ENCODE peak calls at places on chromosomes 13 and 19, in five cellular contexts. A, M, V, Z and N are unnamed samples.

GRCh38 chr19:32201661-32202060 is 143.7 kb upstream of the ZNF507 start:
- DNase-seq in V (no peak), Z (no peak), A (no peak), M (no peak), N (no peak)

GRCh38 chr19:4232614-4233281 is 3.4 kb downstream of the EBI3 start:
- DNase-seq in V (no peak), M (peak), Z (no peak), A (no peak), N (no peak)

GRCh38 chr19:16588089-16588823 is 16.0 kb upstream of the SLC35E1 start:
- DNase-seq in V (no peak), Z (peak), M (peak), A (no peak), N (peak)

GRCh38 chr19:49924004-49924880 is 4.8 kb upstream of the ATF5 start:
- DNase-seq in M (no peak), Z (no peak), A (no peak), V (no peak), N (no peak)

GRCh38 chr19:3494051-3494450 is 6.4 kb downstream of the DOHH start:
- DNase-seq in M (no peak), A (peak), V (no peak), Z (no peak), N (peak)

GRCh38 chr13:23992722-23993438 is 95.6 kb upstream of the C1QTNF9B start:
- DNase-seq in A (peak), Z (peak), M (no peak), V (no peak), N (peak)

GRCh38 chr13:110965038-110965754 is 50.3 kb upstream of the ANKRD10 start:
- DNase-seq in M (no peak), Z (peak), V (peak), A (no peak), N (no peak)

GRCh38 chr13:48667136-48667535 is 13.4 kb downstream of the CYSLTR2 start:
- DNase-seq in Z (no peak), V (no peak), M (no peak), A (no peak), N (no peak)

GRCh38 chr13:67075239-67075638 is 154.9 kb downstream of the PCDH9 start:
- DNase-seq in A (peak), Z (no peak), V (no peak), M (no peak), N (peak)

GRCh38 chr13:94169783-94170513 is 309.5 kb downstream of the DCT start:
- DNase-seq in A (peak), M (no peak), Z (no peak), V (no peak), N (peak)

GRCh38 chr19:42247631-42248199 is 5.3 kb upstream of the GSK3A start:
- DNase-seq in M (no peak), A (no peak), V (no peak), Z (no peak), N (peak)

GRCh38 chr13:79393564-79394249 is 12.3 kb downstream of the RBM26 start:
- DNase-seq in A (no peak), M (peak), V (no peak), Z (no peak), N (no peak)

GRCh38 chr13:73754727-73755292 is 379.4 kb downstream of the KLF12 start:
- DNase-seq in V (peak), Z (peak), A (peak), M (peak), N (peak)

GRCh38 chr19:54390942-54391577 is 24.2 kb upstream of the TTYH1 start:
- DNase-seq in Z (peak), M (peak), V (peak), A (peak), N (peak)

GRCh38 chr13:34011552-34012085 is 193.7 kb downstream of the RFC3 start:
- DNase-seq in A (no peak), M (no peak), V (no peak), Z (no peak), N (no peak)

GRCh38 chr13:22031702-22032286 is 360.9 kb downstream of the FGF9 start:
- DNase-seq in A (no peak), V (no peak), Z (no peak), M (no peak), N (no peak)

GRCh38 chr13:42487221-42487620 is 86.7 kb upstream of the TNFSF11 start:
- DNase-seq in Z (no peak), M (no peak), A (no peak), V (no peak), N (no peak)

GRCh38 chr19:58558066-58558622 is at the start of gene UBE2M:
- DNase-seq in A (no peak), Z (no peak), V (no peak), M (no peak), N (no peak)

GRCh38 chr19:49301165-49301865 is 23.7 kb downstream of the SLC6A16 start:
- DNase-seq in A (peak), Z (peak), M (peak), V (peak), N (peak)

GRCh38 chr19:4278460-4278901 is 585 bp upstream of the SHD start:
- DNase-seq in A (no peak), Z (no peak), V (no peak), M (no peak), N (no peak)

GRCh38 chr19:3606174-3606689 is 443 bp downstream of the TBXA2R start:
- DNase-seq in V (peak), Z (no peak), A (no peak), M (no peak), N (no peak)

GRCh38 chr19:6232567-6232966 is 47.2 kb downstream of the MLLT1 start:
- DNase-seq in A (no peak), Z (no peak), V (no peak), M (no peak), N (no peak)

GRCh38 chr19:51511353-51511752 is 9.8 kb upstream of the SIGLEC12 start:
- DNase-seq in A (no peak), V (no peak), Z (no peak), M (peak), N (no peak)

GRCh38 chr13:59354665-59355064 is 809.1 kb downstream of the DIAPH3 start:
- DNase-seq in Z (no peak), V (no peak), M (no peak), A (no peak), N (no peak)

GRCh38 chr19:3061214-3062161 is 807 bp downstream of the TLE5 start:
- DNase-seq in A (peak), Z (no peak), V (peak), M (peak), N (peak)

GRCh38 chr13:92260363-92260762 is 861.9 kb downstream of the GPC5 start:
- DNase-seq in M (no peak), Z (no peak), V (no peak), A (no peak), N (no peak)

GRCh38 chr13:76965759-76966421 is 17.6 kb downstream of the ACOD1 start:
- DNase-seq in Z (peak), A (no peak), M (no peak), V (no peak), N (peak)

GRCh38 chr13:95593462-95593861 is 40.9 kb downstream of the CLDN10 start:
- DNase-seq in M (no peak), Z (no peak), V (no peak), A (no peak), N (no peak)

GRCh38 chr13:84366484-84366883 is 484.2 kb upstream of the SLITRK1 start:
- DNase-seq in V (no peak), Z (no peak), A (no peak), M (no peak), N (no peak)

GRCh38 chr19:1811472-1811894 is 593 bp downstream of the ATP8B3 start:
- DNase-seq in A (no peak), M (no peak), Z (peak), V (peak), N (no peak)

GRCh38 chr13:36606060-36606459 is 67.8 kb upstream of the SERTM1 start:
- DNase-seq in A (no peak), M (no peak), V (no peak), Z (no peak), N (no peak)

GRCh38 chr19:36719687-36720556 is 32.5 kb downstream of the ZNF567 start:
- DNase-seq in M (no peak), Z (no peak), V (no peak), A (no peak), N (no peak)

GRCh38 chr19:11984986-11985385 is 20.1 kb downstream of the ZNF763 start:
- DNase-seq in M (no peak), Z (no peak), V (no peak), A (no peak), N (no peak)

GRCh38 chr13:54424344-54424743 is 1395.7 kb downstream of the OLFM4 start:
- DNase-seq in M (no peak), Z (no peak), V (no peak), A (no peak), N (no peak)

GRCh38 chr19:17841810-17842662 is 5.7 kb downstream of the JAK3 start:
- DNase-seq in A (peak), V (peak), Z (peak), M (no peak), N (peak)

GRCh38 chr19:49862411-49863253 is 4.7 kb downstream of the PNKP start:
- DNase-seq in Z (no peak), A (no peak), M (no peak), V (peak), N (no peak)

GRCh38 chr19:13053761-13054604 is 48.7 kb downstream of the LYL1 start:
- DNase-seq in V (peak), M (no peak), A (no peak), Z (no peak), N (peak)

GRCh38 chr19:4523306-4524110 is 5.2 kb upstream of the PLIN4 start:
- DNase-seq in Z (peak), A (peak), M (no peak), V (peak), N (peak)